ENCODE peak calls at places on chromosomes 7 and 10, in seven cellular contexts. G is mesendoderm, T is H1, R is neuronal stem cell, Z is IMR-90, Y is H9, J is mesenchymal stem cell. C is an unnamed sample.

GRCh38 chr10:68175954-68176353 is 56.0 kb downstream of the ATOH7 start:
- DNase-seq in R (no peak), Y (no peak), Z (no peak), J (no peak), T (no peak), G (no peak), C (no peak)

GRCh38 chr10:53899463-53899862 is 901.6 kb downstream of the PCDH15 start:
- DNase-seq in T (no peak), G (no peak), Z (no peak), Y (no peak), J (no peak), R (no peak), C (no peak)

GRCh38 chr7:1460757-1461639 is 1.7 kb upstream of the MICALL2 start:
- DNase-seq in G (peak; percentile 50), Z (peak; percentile 34), T (no peak), Y (no peak), R (no peak), J (peak; percentile 61), C (peak; percentile 33)

GRCh38 chr10:47301833-47302232 is 1.8 kb downstream of the GDF10 start:
- DNase-seq in J (no peak), R (no peak), T (no peak), Z (no peak), G (no peak), Y (no peak), C (no peak)

GRCh38 chr10:133141963-133142350 is 18.1 kb upstream of the KNDC1 start:
- DNase-seq in T (no peak), G (no peak), J (no peak), Y (peak; percentile 27), R (no peak), Z (no peak), C (no peak)

GRCh38 chr7:140696679-140697446 is at the start of gene NDUFB2:
- DNase-seq in T (peak; percentile 51), Y (peak; percentile 89), J (peak; percentile 91), G (peak; percentile 95), R (peak; percentile 81), Z (peak; percentile 76), C (peak; percentile 33)

GRCh38 chr10:73910764-73911552 is at the start of gene PLAU:
- DNase-seq in Z (peak; percentile 57), T (no peak), Y (peak; percentile 70), R (peak; percentile 58), J (peak; percentile 68), G (peak; percentile 84), C (no peak)

GRCh38 chr10:129568562-129569344 is 101.7 kb downstream of the MGMT start:
- DNase-seq in G (peak; percentile 10), J (peak; percentile 21), R (no peak), Y (no peak), Z (no peak), T (no peak), C (no peak)

GRCh38 chr7:151570366-151570915 is 50.7 kb upstream of the RHEB start:
- DNase-seq in Y (no peak), R (no peak), G (no peak), J (no peak), T (no peak), Z (peak; percentile 47), C (no peak)

GRCh38 chr10:126204320-126204719 is 184.0 kb downstream of the ADAM12 start:
- DNase-seq in R (no peak), T (no peak), Z (no peak), J (no peak), G (no peak), Y (no peak), C (peak; percentile 85)

GRCh38 chr7:152709307-152710133 is 33.6 kb upstream of the XRCC2 start:
- DNase-seq in R (peak; percentile 15), J (peak; percentile 11), T (no peak), Y (no peak), G (peak; percentile 52), Z (peak; percentile 16), C (peak; percentile 49)

GRCh38 chr7:139752600-139752999 is 25.2 kb downstream of the HIPK2 start:
- DNase-seq in J (peak; percentile 60), Y (no peak), T (no peak), R (no peak), G (no peak), Z (no peak), C (peak; percentile 31)

GRCh38 chr10:25125151-25125550 is 49.6 kb upstream of the GPR158 start:
- DNase-seq in R (peak; percentile 78), Z (no peak), Y (peak; percentile 59), G (peak; percentile 28), T (no peak), J (no peak), C (no peak)

GRCh38 chr10:44934416-44935200 is 23.5 kb downstream of the TMEM72 start:
- DNase-seq in Z (no peak), R (no peak), G (no peak), J (peak; percentile 57), T (no peak), Y (peak; percentile 14), C (no peak)

GRCh38 chr10:6401562-6402348 is 178.3 kb downstream of the PRKCQ start:
- DNase-seq in Y (peak; percentile 87), R (peak; percentile 76), G (peak; percentile 95), T (peak; percentile 65), Z (peak; percentile 92), J (peak; percentile 93), C (peak; percentile 94)

GRCh38 chr10:20743935-20744334 is 153.2 kb downstream of the NEBL start:
- DNase-seq in Z (no peak), R (no peak), J (no peak), G (peak; percentile 22), T (no peak), Y (no peak), C (no peak)

GRCh38 chr10:89476676-89477075 is 58.7 kb downstream of the SLC16A12 start:
- DNase-seq in R (no peak), Z (peak; percentile 12), Y (no peak), J (no peak), T (no peak), G (no peak), C (no peak)

GRCh38 chr7:7922684-7923385 is 45.8 kb upstream of the GLCCI1 start:
- DNase-seq in Y (no peak), T (no peak), G (no peak), J (no peak), Z (no peak), R (no peak), C (no peak)

GRCh38 chr7:128387663-128388485 is 21.9 kb downstream of the IMPDH1 start:
- DNase-seq in T (peak; percentile 78), G (peak; percentile 92), J (peak; percentile 72), Y (peak; percentile 93), R (peak; percentile 92), Z (peak; percentile 57), C (peak; percentile 78)

GRCh38 chr10:70254795-70255328 is 21.6 kb upstream of the PPA1 start:
- DNase-seq in Z (no peak), R (no peak), T (no peak), Y (no peak), G (no peak), J (no peak), C (no peak)

DNA sequence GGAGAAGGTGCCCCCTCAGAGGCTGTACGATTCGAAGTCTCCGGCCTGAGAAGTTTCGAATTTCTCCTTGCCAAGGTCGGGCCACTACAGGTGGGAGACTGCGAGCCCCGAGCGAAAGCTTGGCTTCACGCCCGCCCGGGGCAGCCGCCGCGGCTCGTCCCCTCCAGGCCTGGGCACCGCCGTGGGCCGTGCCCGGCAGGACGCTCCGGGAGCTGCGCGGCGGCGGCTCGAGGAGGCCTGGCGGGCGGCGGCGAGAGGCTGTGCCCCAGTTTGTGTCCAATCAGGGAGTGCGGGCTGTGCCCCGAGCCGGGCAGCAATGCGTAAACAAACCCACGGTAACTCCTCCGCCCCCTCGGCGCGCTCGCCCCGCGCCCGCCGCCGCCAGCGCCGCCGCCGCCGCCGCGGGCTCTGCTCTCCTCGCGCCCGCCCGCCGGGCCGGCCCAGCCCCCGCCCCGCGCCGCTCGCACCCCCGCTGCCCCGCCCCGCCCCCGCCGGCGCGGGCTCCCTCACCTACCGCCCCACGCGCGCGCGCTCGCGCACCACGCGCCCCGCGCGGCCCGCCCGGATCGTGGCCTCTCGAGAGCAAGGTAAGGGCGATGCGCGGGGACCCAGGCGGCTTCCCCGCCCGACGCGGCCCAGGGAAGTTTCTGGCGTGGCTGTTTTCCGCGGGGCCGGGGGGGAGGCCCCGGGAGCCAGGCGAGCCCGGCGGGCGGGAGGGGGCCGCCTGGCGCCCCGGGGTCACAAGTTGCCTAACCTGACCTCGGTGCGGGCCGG is 57.8 kb upstream of the PCGF5 start:
- DNase-seq in G (no peak), T (no peak), Z (peak; percentile 40), Y (peak; percentile 33), R (no peak), J (peak; percentile 54), C (no peak)
- H3K9ac ChIP-seq in G (peak overlapping the region; percentile 59), T (no peak overlapping the region), Z (peak overlapping the region; percentile 47), Y (no peak overlapping the region), R (peak overlapping the region; percentile 65), J (peak overlapping the region; percentile 95), C (peak overlapping the region; percentile 17)

GRCh38 chr7:33501368-33501767 is 372.0 kb downstream of the BBS9 start:
- DNase-seq in J (no peak), G (no peak), T (no peak), R (no peak), Y (no peak), Z (no peak), C (no peak)

GRCh38 chr7:33495207-33495606 is 365.8 kb downstream of the BBS9 start:
- DNase-seq in J (no peak), T (no peak), Y (no peak), Z (peak; percentile 46), G (peak; percentile 22), R (no peak), C (peak; percentile 77)

GRCh38 chr7:33503014-33503413 is 373.6 kb downstream of the BBS9 start:
- DNase-seq in J (no peak), G (no peak), Y (no peak), T (no peak), R (no peak), Z (no peak), C (no peak)

GRCh38 chr7:33500590-33500989 is 371.2 kb downstream of the BBS9 start:
- DNase-seq in T (no peak), G (no peak), Y (no peak), Z (peak; percentile 10), J (no peak), R (no peak), C (no peak)
- H4K8ac ChIP-seq in T (no peak overlapping the region), G (no peak overlapping the region), Y (no peak overlapping the region), Z (no peak overlapping the region), J (no peak overlapping the region), R (no peak overlapping the region), C (no peak overlapping the region)

GRCh38 chr7:102152672-102153585 is 133.7 kb upstream of the SH2B2 start:
- DNase-seq in G (peak; percentile 97), Y (peak; percentile 91), Z (peak; percentile 63), T (peak; percentile 75), R (no peak), J (peak; percentile 93), C (peak; percentile 98)

GRCh38 chr7:102156867-102157266 is 129.8 kb upstream of the SH2B2 start:
- DNase-seq in T (no peak), J (no peak), G (no peak), Z (no peak), Y (peak; percentile 34), R (no peak), C (no peak)

GRCh38 chr7:102154425-102154824 is 132.2 kb upstream of the SH2B2 start:
- DNase-seq in Z (no peak), R (no peak), J (no peak), T (no peak), G (no peak), Y (no peak), C (no peak)

GRCh38 chr7:102155821-102156441 is 130.7 kb upstream of the SH2B2 start:
- DNase-seq in T (no peak), R (no peak), J (peak; percentile 63), G (no peak), Y (no peak), Z (no peak), C (peak; percentile 49)

GRCh38 chr7:102153586-102153948 is 133.1 kb upstream of the SH2B2 start:
- DNase-seq in R (no peak), Y (no peak), G (no peak), T (no peak), Z (no peak), J (no peak), C (no peak)
- H3K9ac ChIP-seq in R (no peak overlapping the region), Y (no peak overlapping the region), G (no peak overlapping the region), T (no peak overlapping the region), Z (no peak overlapping the region), J (no peak overlapping the region), C (no peak overlapping the region)

GRCh38 chr7:50626971-50627370 is 61.8 kb upstream of the DDC start:
- DNase-seq in Z (no peak), R (no peak), J (no peak), G (no peak), Y (no peak), T (no peak), C (no peak)
- H4K8ac ChIP-seq in Z (no peak overlapping the region), R (no peak overlapping the region), J (no peak overlapping the region), G (no peak overlapping the region), Y (no peak overlapping the region), T (no peak overlapping the region), C (no peak overlapping the region)